ENCODE peak calls at places on chromosomes 13 and 19, in nine cellular contexts. U is GM12878; X is transverse colon; S is naive thymus-derived CD4-positive, alpha-beta T cell; W is left ventricle myocardium inferior; G is thoracic aorta; R is stomach; A is left lung; K is sigmoid colon. Y is an unnamed sample.

GRCh38 chr19:56811480-56811879 is 29.0 kb downstream of the PEG3 start:
- DNase-seq in U (no peak), X (no peak), S (no peak), W (no peak), G (no peak), R (no peak), A (no peak), K (no peak), Y (no peak)

GRCh38 chr13:113756441-113757097 is 2.5 kb upstream of the TMEM255B start:
- DNase-seq in U (no peak), X (no peak), S (no peak), W (no peak), G (no peak), R (no peak), A (no peak), K (peak; percentile 25), Y (no peak)

GRCh38 chr19:16366433-16367268 is 42.0 kb downstream of the KLF2 start:
- DNase-seq in U (peak; percentile 69), X (no peak), S (peak; percentile 77), W (no peak), G (no peak), R (no peak), A (peak; percentile 70), K (peak; percentile 48), Y (no peak)

GRCh38 chr19:37790244-37790925 is 11.0 kb upstream of the ZNF573 start:
- DNase-seq in U (no peak), X (no peak), S (no peak), W (no peak), G (no peak), R (no peak), A (no peak), K (no peak), Y (no peak)

GRCh38 chr19:9757544-9758501 is 10.7 kb downstream of the ZNF846 start:
- DNase-seq in U (no peak), X (no peak), S (no peak), W (no peak), G (no peak), R (no peak), A (no peak), K (no peak), Y (no peak)

GRCh38 chr13:41099986-41100385 is 32.6 kb downstream of the KBTBD6 start:
- DNase-seq in U (no peak), X (no peak), S (no peak), W (no peak), G (no peak), R (no peak), A (no peak), K (no peak), Y (no peak)

GRCh38 chr19:11203194-11204075 is 6.1 kb upstream of the KANK2 start:
- DNase-seq in U (no peak), X (peak; percentile 67), S (no peak), W (peak; percentile 77), G (peak; percentile 80), R (peak; percentile 59), A (peak; percentile 83), K (peak; percentile 97), Y (peak; percentile 93)

GRCh38 chr13:39779337-39780270 is 124.1 kb downstream of the COG6 start:
- DNase-seq in U (no peak), X (no peak), S (peak; percentile 65), W (no peak), G (no peak), R (no peak), A (no peak), K (no peak), Y (no peak)

GRCh38 chr13:114131581-114132418 is 623 bp downstream of the RASA3 start:
- DNase-seq in U (no peak), X (no peak), S (no peak), W (peak; percentile 25), G (no peak), R (no peak), A (peak; percentile 78), K (no peak), Y (peak; percentile 79)

GRCh38 chr13:73481877-73482445 is 423.2 kb downstream of the KLF5 start:
- DNase-seq in U (no peak), X (no peak), S (no peak), W (no peak), G (no peak), R (no peak), A (no peak), K (no peak), Y (no peak)

GRCh38 chr13:112926993-112927392 is 42.0 kb upstream of the MCF2L start:
- DNase-seq in U (no peak), X (no peak), S (no peak), W (no peak), G (no peak), R (no peak), A (no peak), K (no peak), Y (no peak)

GRCh38 chr13:27523345-27524073 is 73.1 kb upstream of the MTIF3 start:
- DNase-seq in U (no peak), X (no peak), S (no peak), W (no peak), G (no peak), R (no peak), A (no peak), K (no peak), Y (no peak)

GRCh38 chr13:47478985-47479384 is 522.1 kb downstream of the SUCLA2 start:
- DNase-seq in U (no peak), X (no peak), S (no peak), W (peak; percentile 26), G (no peak), R (peak; percentile 29), A (no peak), K (no peak), Y (no peak)

DNA sequence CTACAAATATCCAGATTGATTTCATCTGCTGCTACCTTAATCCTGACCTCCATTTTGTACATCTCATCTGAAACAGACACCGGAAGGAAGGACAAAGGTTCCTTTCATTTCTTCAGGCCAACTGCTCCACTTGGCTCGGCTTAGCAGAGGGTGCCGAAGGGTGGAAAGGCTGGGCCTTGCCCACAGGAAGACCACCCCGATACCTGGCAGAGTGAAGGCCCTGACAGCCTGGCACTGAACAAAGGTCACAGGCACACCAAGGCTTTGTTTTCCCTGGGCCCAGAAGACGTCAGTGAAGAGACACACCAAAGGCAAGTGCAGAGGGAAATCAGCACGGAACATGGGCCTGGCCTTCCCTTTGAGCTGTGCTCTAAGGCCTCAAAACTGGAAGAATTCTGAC is 71.5 kb downstream of the LATS2 start:
- DNase-seq in U (no peak), X (no peak), S (no peak), W (no peak), G (no peak), R (no peak), A (no peak), K (no peak), Y (no peak)
- H3K4me1 ChIP-seq in U (no peaks in the 10 kb centered on the region), X (no peaks in the 10 kb centered on the region), S (no peaks in the 10 kb centered on the region), W (peaks cover 23% of the 10 kb centered on the region), G (no peaks in the 10 kb centered on the region), R (no peaks in the 10 kb centered on the region), A (peaks cover 7% of the 10 kb centered on the region), K (peaks cover 6% of the 10 kb centered on the region), Y (no peaks in the 10 kb centered on the region)

DNA sequence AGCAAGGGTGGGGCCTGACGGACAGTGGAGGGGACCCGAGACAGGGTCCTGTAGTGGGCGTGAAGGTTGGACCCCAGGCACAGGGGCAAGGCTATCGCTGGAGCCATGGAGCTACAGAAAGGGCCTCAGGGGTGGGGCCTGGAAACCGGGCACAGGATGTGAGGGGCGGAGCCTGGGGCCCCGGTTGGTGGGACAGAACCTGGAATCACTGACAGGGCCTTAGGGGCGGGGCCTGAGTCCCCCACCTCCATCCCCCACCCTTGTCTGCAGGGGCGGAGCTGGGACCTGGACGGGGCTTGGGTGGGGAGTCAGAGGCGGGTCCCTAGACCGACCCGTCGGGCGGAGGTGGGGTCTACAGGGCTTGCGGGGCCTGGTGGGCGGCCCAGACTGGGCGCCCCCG is 26.0 kb downstream of the DCAF15 start:
- DNase-seq in U (no peak), X (peak; percentile 81), S (no peak), W (peak; percentile 88), G (peak; percentile 52), R (peak; percentile 70), A (peak; percentile 91), K (peak; percentile 94), Y (peak; percentile 96)
- H3K4me3 ChIP-seq in U (no peak overlapping the region), X (peak overlapping the region; percentile 52), S (no peak overlapping the region), W (peak overlapping the region; percentile 71), G (peak overlapping the region; percentile 77), R (peak overlapping the region; percentile 57), A (peak overlapping the region; percentile 48), K (peak overlapping the region; percentile 30), Y (peak overlapping the region; percentile 62)

DNA sequence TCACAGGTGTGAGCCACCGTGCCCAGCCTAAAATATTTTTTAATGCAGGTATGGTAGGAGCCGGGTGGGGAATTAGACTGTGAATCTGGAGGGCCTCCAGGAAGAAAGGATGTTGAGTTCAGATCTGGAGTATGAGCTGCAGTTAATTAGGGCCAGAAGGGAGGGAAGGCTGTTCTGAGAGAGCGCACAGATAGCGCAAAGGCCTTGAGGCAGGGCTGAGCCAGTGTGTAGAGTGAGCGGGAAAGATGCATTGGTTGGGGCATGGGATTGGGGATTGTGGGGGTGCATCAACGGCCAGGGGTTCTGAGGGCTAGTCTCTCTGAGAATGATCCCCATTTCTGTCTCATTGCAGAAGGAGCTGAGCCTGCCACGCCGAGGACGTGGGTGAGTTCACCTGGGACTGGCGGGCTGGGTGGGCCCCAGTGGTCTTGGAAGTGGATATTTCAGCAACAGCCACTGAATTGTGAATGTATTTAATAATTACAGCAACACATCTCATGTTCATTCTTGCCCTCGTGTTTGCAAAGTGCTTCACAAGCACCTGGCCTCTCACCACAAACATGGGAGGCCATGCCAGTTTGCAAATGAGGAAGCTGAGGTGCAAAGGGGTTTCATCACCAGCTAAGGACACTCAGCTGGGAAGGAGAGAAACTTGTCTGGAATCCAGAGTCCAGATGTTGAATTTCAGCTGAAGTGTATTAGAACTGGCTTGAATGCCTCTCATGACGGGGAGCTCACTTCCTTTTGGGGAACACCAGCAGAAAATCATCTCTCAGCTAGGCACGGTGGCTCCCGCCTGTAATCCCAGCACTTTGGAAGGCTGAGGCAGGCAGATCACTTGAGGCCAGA is 9.9 kb downstream of the MAST3 start:
- DNase-seq in U (no peak), X (no peak), S (no peak), W (no peak), G (no peak), R (no peak), A (no peak), K (no peak), Y (no peak)
- H3K4me1 ChIP-seq in U (peaks cover 52% of the 10 kb centered on the region), X (peaks cover 43% of the 10 kb centered on the region), S (peaks cover 16% of the 10 kb centered on the region), W (peaks cover 26% of the 10 kb centered on the region), G (peaks cover 9% of the 10 kb centered on the region), R (peaks cover 49% of the 10 kb centered on the region), A (peaks cover 61% of the 10 kb centered on the region), K (peaks cover 19% of the 10 kb centered on the region), Y (peaks cover 3% of the 10 kb centered on the region)

DNA sequence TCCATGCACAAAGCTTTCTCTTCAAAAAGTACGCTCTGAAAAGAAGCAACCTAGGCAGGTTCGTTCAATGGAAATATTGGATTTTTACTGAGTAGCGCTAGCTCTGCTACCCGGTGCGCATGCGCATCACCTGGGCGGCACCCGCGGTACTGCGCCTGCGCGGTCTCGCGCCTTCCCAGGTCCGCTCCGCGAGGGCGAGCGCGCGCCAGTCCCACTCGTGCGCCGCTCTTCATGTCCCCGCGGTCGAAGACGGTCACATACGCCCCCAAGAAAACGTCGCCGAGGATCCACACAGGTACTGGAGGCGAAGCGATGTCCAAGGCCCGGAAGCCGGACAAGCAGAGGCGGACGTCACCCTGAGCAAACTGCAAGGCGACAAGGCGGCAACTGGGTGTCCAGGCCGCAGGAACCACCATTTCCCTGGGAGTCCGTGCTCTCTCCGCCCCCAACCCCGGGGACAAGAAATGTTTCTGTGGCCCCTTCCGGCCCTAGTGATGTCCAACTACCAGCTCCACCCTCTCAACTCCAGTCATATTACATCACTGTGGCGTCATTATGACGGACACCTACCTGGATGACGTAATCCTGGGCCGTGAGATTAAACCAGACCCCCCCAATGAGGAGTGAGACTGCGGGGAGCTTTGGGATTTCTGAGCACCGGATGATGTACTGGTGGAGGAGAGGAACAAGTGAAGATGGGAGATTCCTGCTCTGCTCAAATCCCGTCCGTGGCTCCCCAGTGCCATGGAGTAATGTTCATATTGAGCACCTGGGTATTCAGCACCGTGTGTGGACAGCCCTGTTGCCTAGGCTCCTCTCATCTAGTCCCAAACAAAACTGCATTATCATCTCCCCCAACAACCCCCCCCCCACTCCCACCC is 4.8 kb upstream of the KCNC3 start:
- DNase-seq in U (no peak), X (peak; percentile 84), S (no peak), W (peak; percentile 77), G (no peak), R (peak; percentile 82), A (peak; percentile 91), K (peak; percentile 74), Y (peak; percentile 91)
- H3K4me3 ChIP-seq in U (peak overlapping the region; percentile 66), X (peak overlapping the region; percentile 45), S (peak overlapping the region; percentile 97), W (peak overlapping the region; percentile 69), G (peak overlapping the region; percentile 66), R (peak overlapping the region; percentile 51), A (peak overlapping the region; percentile 46), K (peak overlapping the region; percentile 5), Y (peak overlapping the region; percentile 22)